ENCODE peak calls at places on chromosomes 4 and X, in nine cellular contexts. One of them, this sample, is unnamed. For H3K36me3, the result is how much of the 10 kb centered on the place peaks cover.

GRCh38 chr4:9832640-9833039 is 51.2 kb downstream of the DRD5 start:
- DNase-seq in GM23248: no peak
- DNase-seq in neural progenitor cell: no peak
- DNase-seq in kidney: no peak
- DNase-seq in neuronal stem cell: no peak
- DNase-seq in adipocyte: no peak
- DNase-seq in MM.1S: no peak
- DNase-seq in mesenchymal stem cell: no peak
- DNase-seq in SK-N-SH: no peak
- DNase-seq in this sample: no peak

GRCh38 chr4:40194602-40195161 is 2.1 kb upstream of the RHOH start:
- DNase-seq in GM23248: no peak
- DNase-seq in neural progenitor cell: no peak
- DNase-seq in kidney: no peak
- DNase-seq in neuronal stem cell: no peak
- DNase-seq in adipocyte: peak
- DNase-seq in MM.1S: peak
- DNase-seq in mesenchymal stem cell: peak
- DNase-seq in SK-N-SH: peak
- DNase-seq in this sample: peak

GRCh38 chr4:82217986-82218715 is 155.6 kb downstream of the HNRNPD start:
- DNase-seq in GM23248: peak
- DNase-seq in neural progenitor cell: peak
- DNase-seq in kidney: no peak
- DNase-seq in neuronal stem cell: no peak
- DNase-seq in adipocyte: peak
- DNase-seq in MM.1S: peak
- DNase-seq in mesenchymal stem cell: no peak
- DNase-seq in SK-N-SH: no peak
- DNase-seq in this sample: no peak

GRCh38 chr4:169417629-169418282 is 147.0 kb upstream of the SH3RF1 start:
- DNase-seq in GM23248: no peak
- DNase-seq in neural progenitor cell: no peak
- DNase-seq in kidney: no peak
- DNase-seq in neuronal stem cell: no peak
- DNase-seq in adipocyte: no peak
- DNase-seq in MM.1S: no peak
- DNase-seq in mesenchymal stem cell: no peak
- DNase-seq in SK-N-SH: no peak
- DNase-seq in this sample: no peak

GRCh38 chrX:8345473-8345872 is 119.2 kb upstream of the VCX3B start:
- DNase-seq in GM23248: no peak
- DNase-seq in neural progenitor cell: no peak
- DNase-seq in kidney: no peak
- DNase-seq in neuronal stem cell: no peak
- DNase-seq in adipocyte: no peak
- DNase-seq in MM.1S: no peak
- DNase-seq in mesenchymal stem cell: no peak
- DNase-seq in SK-N-SH: no peak
- DNase-seq in this sample: no peak

GRCh38 chr4:150518559-150518958 is 63.4 kb upstream of the MAB21L2 start:
- DNase-seq in GM23248: peak
- DNase-seq in neural progenitor cell: no peak
- DNase-seq in kidney: no peak
- DNase-seq in neuronal stem cell: no peak
- DNase-seq in adipocyte: peak
- DNase-seq in MM.1S: no peak
- DNase-seq in mesenchymal stem cell: peak
- DNase-seq in SK-N-SH: no peak
- DNase-seq in this sample: no peak

GRCh38 chr4:156476359-156476758 is 495.2 kb downstream of the PDGFC start:
- DNase-seq in GM23248: peak
- DNase-seq in neural progenitor cell: no peak
- DNase-seq in kidney: no peak
- DNase-seq in neuronal stem cell: no peak
- DNase-seq in adipocyte: peak
- DNase-seq in MM.1S: no peak
- DNase-seq in mesenchymal stem cell: peak
- DNase-seq in SK-N-SH: peak
- DNase-seq in this sample: peak

GRCh38 chrX:2325076-2325784 is 175.5 kb downstream of the DHRSX start:
- DNase-seq in GM23248: no peak
- DNase-seq in neural progenitor cell: no peak
- DNase-seq in kidney: peak
- DNase-seq in neuronal stem cell: no peak
- DNase-seq in adipocyte: no peak
- DNase-seq in MM.1S: no peak
- DNase-seq in mesenchymal stem cell: no peak
- DNase-seq in SK-N-SH: peak
- DNase-seq in this sample: no peak

GRCh38 chrX:41245641-41246040 is 88.3 kb upstream of the DDX3X start:
- DNase-seq in GM23248: no peak
- DNase-seq in neural progenitor cell: no peak
- DNase-seq in kidney: no peak
- DNase-seq in neuronal stem cell: no peak
- DNase-seq in adipocyte: peak
- DNase-seq in MM.1S: no peak
- DNase-seq in mesenchymal stem cell: peak
- DNase-seq in SK-N-SH: no peak
- DNase-seq in this sample: no peak

GRCh38 chrX:150365953-150366911 is 3.1 kb downstream of the MAMLD1 start:
- DNase-seq in GM23248: peak
- DNase-seq in neural progenitor cell: peak
- DNase-seq in kidney: peak
- DNase-seq in neuronal stem cell: peak
- DNase-seq in adipocyte: peak
- DNase-seq in MM.1S: no peak
- DNase-seq in mesenchymal stem cell: peak
- DNase-seq in SK-N-SH: no peak
- DNase-seq in this sample: no peak

GRCh38 chr4:24657768-24658617 is 73.6 kb upstream of the DHX15 start:
- DNase-seq in GM23248: peak
- DNase-seq in neural progenitor cell: peak
- DNase-seq in kidney: peak
- DNase-seq in neuronal stem cell: no peak
- DNase-seq in adipocyte: peak
- DNase-seq in MM.1S: peak
- DNase-seq in mesenchymal stem cell: peak
- DNase-seq in SK-N-SH: no peak
- DNase-seq in this sample: no peak

GRCh38 chrX:68757331-68757730 is 71.5 kb upstream of the EFNB1 start:
- DNase-seq in GM23248: no peak
- DNase-seq in neural progenitor cell: no peak
- DNase-seq in kidney: no peak
- DNase-seq in neuronal stem cell: no peak
- DNase-seq in adipocyte: no peak
- DNase-seq in MM.1S: no peak
- DNase-seq in mesenchymal stem cell: no peak
- DNase-seq in SK-N-SH: no peak
- DNase-seq in this sample: no peak

GRCh38 chr4:88761861-88762523 is 64.4 kb upstream of the NAP1L5 start:
- DNase-seq in GM23248: no peak
- DNase-seq in neural progenitor cell: no peak
- DNase-seq in kidney: no peak
- DNase-seq in neuronal stem cell: no peak
- DNase-seq in adipocyte: no peak
- DNase-seq in MM.1S: no peak
- DNase-seq in mesenchymal stem cell: no peak
- DNase-seq in SK-N-SH: no peak
- DNase-seq in this sample: no peak

GRCh38 chrX:134692233-134692632 is 34.0 kb upstream of the PLAC1 start:
- DNase-seq in GM23248: no peak
- DNase-seq in neural progenitor cell: no peak
- DNase-seq in kidney: no peak
- DNase-seq in neuronal stem cell: no peak
- DNase-seq in adipocyte: no peak
- DNase-seq in MM.1S: no peak
- DNase-seq in mesenchymal stem cell: no peak
- DNase-seq in SK-N-SH: no peak
- DNase-seq in this sample: no peak

GRCh38 chr4:25879991-25880641 is 17.3 kb upstream of the SEL1L3 start:
- DNase-seq in GM23248: peak
- DNase-seq in neural progenitor cell: no peak
- DNase-seq in kidney: no peak
- DNase-seq in neuronal stem cell: no peak
- DNase-seq in adipocyte: peak
- DNase-seq in MM.1S: no peak
- DNase-seq in mesenchymal stem cell: no peak
- DNase-seq in SK-N-SH: no peak
- DNase-seq in this sample: no peak

GRCh38 chr4:37675587-37676290 is 10.4 kb downstream of the RELL1 start:
- DNase-seq in GM23248: no peak
- DNase-seq in neural progenitor cell: no peak
- DNase-seq in kidney: no peak
- DNase-seq in neuronal stem cell: no peak
- DNase-seq in adipocyte: no peak
- DNase-seq in MM.1S: peak
- DNase-seq in mesenchymal stem cell: no peak
- DNase-seq in SK-N-SH: no peak
- DNase-seq in this sample: no peak
- H3K4me3 ChIP-seq in GM23248: no peak
- H3K4me3 ChIP-seq in neural progenitor cell: no peak
- H3K4me3 ChIP-seq in kidney: no peak
- H3K4me3 ChIP-seq in neuronal stem cell: no peak
- H3K4me3 ChIP-seq in adipocyte: no peak
- H3K4me3 ChIP-seq in MM.1S: peak
- H3K4me3 ChIP-seq in mesenchymal stem cell: no peak
- H3K4me3 ChIP-seq in SK-N-SH: no peak
- H3K4me3 ChIP-seq in this sample: no peak

DNA sequence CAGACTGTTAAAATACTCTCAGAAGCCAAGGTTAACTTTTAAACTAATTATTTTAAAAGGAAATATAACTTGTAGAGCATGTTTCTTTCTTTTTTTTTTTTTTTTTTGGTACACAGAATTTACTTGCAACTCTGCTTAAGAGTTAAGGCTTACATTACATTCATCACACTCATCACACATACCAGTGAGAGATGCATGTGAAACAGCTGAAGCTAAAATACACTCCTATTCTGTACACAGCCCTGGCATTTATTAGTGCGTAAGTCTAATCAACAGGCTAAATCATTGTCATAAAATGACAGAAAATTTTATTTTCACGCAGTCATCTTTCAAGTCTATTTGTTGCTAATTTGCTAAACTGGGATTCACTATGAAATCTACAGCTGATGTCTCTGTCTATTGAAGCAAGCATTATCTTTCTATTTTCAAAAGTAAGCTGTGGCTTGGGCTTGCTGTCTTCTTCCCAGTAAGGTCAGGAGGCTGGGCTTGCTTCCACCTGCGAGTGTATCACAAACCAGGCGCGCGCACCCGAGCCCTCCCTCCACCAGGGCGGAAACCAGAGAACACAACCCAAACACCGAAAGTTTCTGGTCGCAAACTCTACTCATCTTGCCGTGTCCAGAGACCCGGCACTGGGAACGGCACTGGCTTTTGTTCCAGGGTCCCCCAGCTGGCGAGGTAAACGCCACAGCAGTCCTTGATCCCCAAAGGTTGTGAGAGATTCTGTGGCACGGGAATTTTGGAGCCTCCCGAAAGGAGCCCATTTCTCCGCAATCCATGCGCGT is 3.9 kb downstream of the MAML3 start:
- DNase-seq in GM23248: peak
- DNase-seq in neural progenitor cell: peak
- DNase-seq in kidney: peak
- DNase-seq in neuronal stem cell: peak
- DNase-seq in adipocyte: peak
- DNase-seq in MM.1S: peak
- DNase-seq in mesenchymal stem cell: peak
- DNase-seq in SK-N-SH: peak
- DNase-seq in this sample: no peak
- H3K9ac ChIP-seq in GM23248: peak
- H3K9ac ChIP-seq in neural progenitor cell: no peak
- H3K9ac ChIP-seq in kidney: peak
- H3K9ac ChIP-seq in neuronal stem cell: peak
- H3K9ac ChIP-seq in adipocyte: peak
- H3K9ac ChIP-seq in MM.1S: peak
- H3K9ac ChIP-seq in mesenchymal stem cell: peak
- H3K9ac ChIP-seq in SK-N-SH: peak
- H3K9ac ChIP-seq in this sample: peak

DNA sequence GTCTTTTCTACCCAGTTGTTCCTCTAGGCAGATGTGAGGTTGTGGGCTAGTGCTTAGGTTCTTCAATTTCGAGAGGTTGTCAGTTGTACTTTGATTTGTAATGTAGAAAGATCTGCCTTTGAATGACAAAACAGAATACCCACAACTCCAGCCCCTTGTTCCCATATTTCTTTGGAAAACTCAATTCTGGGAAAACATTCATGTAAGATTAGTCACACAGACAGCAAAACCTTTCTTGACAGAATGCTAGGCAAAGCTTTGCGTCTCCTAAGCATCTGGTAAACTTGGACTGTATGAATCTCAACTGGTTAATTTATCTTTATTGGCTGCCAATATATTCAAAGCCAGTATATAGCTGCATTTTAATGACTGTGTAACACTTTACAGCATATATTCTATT is 34.9 kb downstream of the NOCT start:
- DNase-seq in GM23248: no peak
- DNase-seq in neural progenitor cell: no peak
- DNase-seq in kidney: no peak
- DNase-seq in neuronal stem cell: no peak
- DNase-seq in adipocyte: peak
- DNase-seq in MM.1S: no peak
- DNase-seq in mesenchymal stem cell: peak
- DNase-seq in SK-N-SH: no peak
- DNase-seq in this sample: no peak
- H3K36me3 ChIP-seq in GM23248: under half
- H3K36me3 ChIP-seq in neural progenitor cell: under half
- H3K36me3 ChIP-seq in kidney: under half
- H3K36me3 ChIP-seq in neuronal stem cell: under half
- H3K36me3 ChIP-seq in adipocyte: under half
- H3K36me3 ChIP-seq in MM.1S: under half
- H3K36me3 ChIP-seq in mesenchymal stem cell: under half
- H3K36me3 ChIP-seq in SK-N-SH: under half
- H3K36me3 ChIP-seq in this sample: half or more

GRCh38 chr4:108620933-108621905 is 843 bp downstream of the RPL34 start:
- DNase-seq in GM23248: peak
- DNase-seq in neural progenitor cell: no peak
- DNase-seq in kidney: no peak
- DNase-seq in neuronal stem cell: no peak
- DNase-seq in adipocyte: peak
- DNase-seq in MM.1S: peak
- DNase-seq in mesenchymal stem cell: peak
- DNase-seq in SK-N-SH: no peak
- DNase-seq in this sample: no peak

GRCh38 chr4:108624263-108625056 is 4.1 kb downstream of the RPL34 start:
- DNase-seq in GM23248: no peak
- DNase-seq in neural progenitor cell: no peak
- DNase-seq in kidney: no peak
- DNase-seq in neuronal stem cell: no peak
- DNase-seq in adipocyte: no peak
- DNase-seq in MM.1S: no peak
- DNase-seq in mesenchymal stem cell: no peak
- DNase-seq in SK-N-SH: no peak
- DNase-seq in this sample: no peak

GRCh38 chr4:108622828-108623227 is 2.5 kb downstream of the RPL34 start:
- DNase-seq in GM23248: no peak
- DNase-seq in neural progenitor cell: no peak
- DNase-seq in kidney: no peak
- DNase-seq in neuronal stem cell: no peak
- DNase-seq in adipocyte: no peak
- DNase-seq in MM.1S: no peak
- DNase-seq in mesenchymal stem cell: no peak
- DNase-seq in SK-N-SH: no peak
- DNase-seq in this sample: no peak

GRCh38 chr4:108620101-108620932 is at the start of gene RPL34:
- DNase-seq in GM23248: peak
- DNase-seq in neural progenitor cell: peak
- DNase-seq in kidney: peak
- DNase-seq in neuronal stem cell: peak
- DNase-seq in adipocyte: peak
- DNase-seq in MM.1S: peak
- DNase-seq in mesenchymal stem cell: peak
- DNase-seq in SK-N-SH: peak
- DNase-seq in this sample: peak

GRCh38 chr4:108622022-108622421 is 1.6 kb downstream of the RPL34 start:
- DNase-seq in GM23248: no peak
- DNase-seq in neural progenitor cell: no peak
- DNase-seq in kidney: no peak
- DNase-seq in neuronal stem cell: no peak
- DNase-seq in adipocyte: no peak
- DNase-seq in MM.1S: peak
- DNase-seq in mesenchymal stem cell: no peak
- DNase-seq in SK-N-SH: no peak
- DNase-seq in this sample: no peak
- H3K4me3 ChIP-seq in GM23248: peak
- H3K4me3 ChIP-seq in neural progenitor cell: peak
- H3K4me3 ChIP-seq in kidney: no peak
- H3K4me3 ChIP-seq in neuronal stem cell: no peak
- H3K4me3 ChIP-seq in adipocyte: peak
- H3K4me3 ChIP-seq in MM.1S: peak
- H3K4me3 ChIP-seq in mesenchymal stem cell: no peak
- H3K4me3 ChIP-seq in SK-N-SH: peak
- H3K4me3 ChIP-seq in this sample: peak

This sample was measured in SK-N-MC.